ENCODE peak calls at places on chromosomes 16 and 17, in six cellular contexts. X is KBM-7, H is NCI-H1092 treated with DMSO at 0.1 percent for 48 hours, U is cardiac fibroblast, E is Calu3, O is ACHN. A is an unnamed sample.

GRCh38 chr16:2364638-2365210 is 24.2 kb upstream of the ABCA3 start:
- DNase-seq in X (no peak), U (peak), O (no peak), H (peak), E (no peak), A (no peak)

GRCh38 chr16:73047536-73048291 is at the start of gene ZFHX3:
- DNase-seq in H (peak), X (peak), E (peak), O (peak), U (peak), A (no peak)

GRCh38 chr17:71004413-71004812 is 835.1 kb downstream of the KCNJ2 start:
- DNase-seq in O (no peak), H (no peak), E (no peak), U (no peak), X (no peak), A (no peak)

GRCh38 chr16:88628512-88628974 is 9.8 kb upstream of the IL17C start:
- DNase-seq in E (no peak), H (no peak), O (peak), U (peak), X (peak), A (no peak)

GRCh38 chr17:68238894-68239293 is 8.9 kb upstream of the AMZ2 start:
- DNase-seq in E (no peak), H (no peak), O (no peak), X (no peak), U (no peak), A (no peak)

GRCh38 chr16:50251375-50252081 is 14.8 kb upstream of the ADCY7 start:
- DNase-seq in X (no peak), O (peak), U (peak), E (no peak), H (no peak), A (no peak)

GRCh38 chr17:63447688-63448005 is 1.5 kb upstream of the CYB561 start:
- DNase-seq in X (no peak), H (no peak), E (no peak), U (no peak), O (no peak), A (no peak)

GRCh38 chr17:82655038-82655479 is 6.8 kb upstream of the WDR45B start:
- DNase-seq in E (peak), U (peak), O (no peak), H (no peak), X (peak), A (no peak)

GRCh38 chr16:83356266-83356665 is 451.5 kb upstream of the HSBP1 start:
- DNase-seq in H (peak), E (peak), X (peak), O (peak), U (peak), A (peak)

GRCh38 chr17:16931318-16932060 is 40.4 kb downstream of the TNFRSF13B start:
- DNase-seq in H (no peak), U (no peak), E (no peak), X (no peak), O (no peak), A (no peak)

GRCh38 chr17:7843536-7844291 is 9.7 kb downstream of the KDM6B start:
- DNase-seq in X (peak), H (peak), O (peak), E (peak), U (peak), A (peak)

GRCh38 chr17:8014558-8014850 is 12.1 kb downstream of the GUCY2D start:
- DNase-seq in O (no peak), H (no peak), U (no peak), X (no peak), E (no peak), A (no peak)

GRCh38 chr16:59060212-59060611 is 326.1 kb upstream of the GOT2 start:
- DNase-seq in U (peak), X (no peak), O (no peak), H (no peak), E (no peak), A (no peak)

GRCh38 chr17:38746893-38747384 is 1.2 kb downstream of the PCGF2 start:
- DNase-seq in H (no peak), X (no peak), U (no peak), O (no peak), E (no peak), A (no peak)

GRCh38 chr17:35864853-35865252 is 3.8 kb downstream of the HEATR9 start:
- DNase-seq in O (no peak), E (no peak), H (no peak), U (no peak), X (no peak), A (no peak)

GRCh38 chr16:18984425-18985005 is 781 bp downstream of the TMC7 start:
- DNase-seq in E (no peak), H (no peak), O (no peak), U (peak), X (peak), A (no peak)

GRCh38 chr17:49930880-49931279 is 38.1 kb upstream of the DLX4 start:
- DNase-seq in U (no peak), H (no peak), E (no peak), X (no peak), O (no peak), A (no peak)

GRCh38 chr17:51036084-51036483 is 84.6 kb downstream of the SPAG9 start:
- DNase-seq in O (no peak), U (no peak), E (no peak), H (no peak), X (peak), A (no peak)

GRCh38 chr17:60333628-60334031 is 58.3 kb downstream of the USP32 start:
- DNase-seq in H (peak), U (no peak), E (no peak), O (no peak), X (no peak), A (no peak)

GRCh38 chr17:76688165-76688622 is 22.6 kb downstream of the MXRA7 start:
- DNase-seq in E (no peak), O (peak), H (no peak), U (no peak), X (no peak), A (no peak)

GRCh38 chr17:30234954-30235353 is 543 bp downstream of the SLC6A4 start:
- DNase-seq in X (no peak), H (no peak), U (no peak), O (no peak), E (no peak), A (no peak)

GRCh38 chr17:70119961-70120360 is 44.9 kb downstream of the KCNJ16 start:
- DNase-seq in O (no peak), U (peak), H (no peak), E (no peak), X (peak), A (no peak)

A was measured in cerebellum.